ENCODE peak calls at places on chromosome 6, in ten cellular contexts. I is GM06990, F is adrenal gland, Q is mammary epithelial cell, K is cardiac fibroblast, N is upper lobe of left lung, V is omental fat pad, Y is left ventricle myocardium inferior, T is lower lobe of right lung, C is IMR-90. E is an unnamed sample.
A peak's percentile ranks its signal among the peaks of the same experiment; 100 is the strongest.

GRCh38 chr6:73131706-73132105 is 93.6 kb downstream of the KHDC1L start:
- DNase-seq in I (no peak), F (no peak), Q (peak; percentile 53), K (peak; percentile 8), N (no peak), V (no peak), Y (no peak), T (no peak), C (peak; percentile 29), E (no peak)

GRCh38 chr6:5619249-5619648 is 357.9 kb downstream of the FARS2 start:
- DNase-seq in I (no peak), F (no peak), Q (no peak), K (no peak), N (no peak), V (no peak), Y (no peak), T (no peak), C (no peak), E (no peak)

GRCh38 chr6:12791371-12791770 is 74.8 kb downstream of the PHACTR1 start:
- DNase-seq in I (no peak), F (no peak), Q (no peak), K (no peak), N (no peak), V (no peak), Y (no peak), T (no peak), C (no peak), E (no peak)

GRCh38 chr6:43943099-43943766 is 173.2 kb downstream of the VEGFA start:
- DNase-seq in I (no peak), F (peak; percentile 15), Q (no peak), K (no peak), N (no peak), V (no peak), Y (no peak), T (no peak), C (no peak), E (no peak)

GRCh38 chr6:33815854-33816253 is 12.1 kb upstream of the MLN start:
- DNase-seq in I (no peak), F (no peak), Q (no peak), K (peak; percentile 23), N (no peak), V (no peak), Y (no peak), T (peak; percentile 35), C (no peak), E (no peak)

GRCh38 chr6:12386816-12387215 is 96.7 kb downstream of the EDN1 start:
- DNase-seq in I (no peak), F (no peak), Q (no peak), K (no peak), N (no peak), V (no peak), Y (no peak), T (no peak), C (no peak), E (no peak)

GRCh38 chr6:90219168-90219985 is 77.3 kb downstream of the BACH2 start:
- DNase-seq in I (no peak), F (peak; percentile 29), Q (no peak), K (peak; percentile 87), N (peak; percentile 21), V (no peak), Y (no peak), T (no peak), C (peak; percentile 90), E (peak; percentile 65)

GRCh38 chr6:157380779-157381561 is at the start of gene ZDHHC14:
- DNase-seq in I (peak; percentile 89), F (peak; percentile 89), Q (peak; percentile 83), K (peak; percentile 88), N (peak; percentile 92), V (peak; percentile 54), Y (peak; percentile 93), T (peak; percentile 94), C (peak; percentile 80), E (peak; percentile 72)

GRCh38 chr6:36556281-36556680 is 9.0 kb upstream of the STK38 start:
- DNase-seq in I (no peak), F (no peak), Q (no peak), K (no peak), N (no peak), V (no peak), Y (no peak), T (no peak), C (no peak), E (no peak)

GRCh38 chr6:68760486-68760885 is 125.4 kb downstream of the ADGRB3 start:
- DNase-seq in I (no peak), F (no peak), Q (no peak), K (no peak), N (no peak), V (no peak), Y (no peak), T (no peak), C (no peak), E (no peak)

GRCh38 chr6:8983202-8983688 is 547.9 kb upstream of the SLC35B3 start:
- DNase-seq in I (peak; percentile 20), F (peak; percentile 74), Q (peak; percentile 47), K (peak; percentile 70), N (peak; percentile 52), V (peak; percentile 39), Y (peak; percentile 37), T (peak; percentile 60), C (peak; percentile 53), E (peak; percentile 42)

GRCh38 chr6:26754212-26754611 is 94.7 kb upstream of the ZNF322 start:
- DNase-seq in I (no peak), F (no peak), Q (no peak), K (no peak), N (no peak), V (no peak), Y (no peak), T (no peak), C (no peak), E (no peak)

GRCh38 chr6:162862462-162862861 is 134.7 kb downstream of the PACRG start:
- DNase-seq in I (no peak), F (no peak), Q (no peak), K (no peak), N (no peak), V (no peak), Y (no peak), T (no peak), C (no peak), E (no peak)

GRCh38 chr6:117795234-117795633 is 111.8 kb upstream of the SLC35F1 start:
- DNase-seq in I (no peak), F (no peak), Q (no peak), K (no peak), N (no peak), V (no peak), Y (no peak), T (no peak), C (no peak), E (no peak)
- TF ChIP-seq CTCF in I (peak; percentile 11), F (no peak), Q (no peak), K (no peak), N (no peak), V (no peak), Y (no peak), T (no peak), C (no peak), E (no peak)

GRCh38 chr6:149929422-149929821 is 6.5 kb upstream of the RAET1G start:
- DNase-seq in I (no peak), F (no peak), Q (no peak), K (no peak), N (no peak), V (no peak), Y (no peak), T (no peak), C (no peak), E (no peak)
- TF ChIP-seq CTCF in I (peak; percentile 56), F (no peak), Q (peak; percentile 47), K (peak; percentile 54), N (no peak), V (no peak), Y (peak; percentile 20), T (peak; percentile 29), C (peak; percentile 32), E (no peak)

DNA sequence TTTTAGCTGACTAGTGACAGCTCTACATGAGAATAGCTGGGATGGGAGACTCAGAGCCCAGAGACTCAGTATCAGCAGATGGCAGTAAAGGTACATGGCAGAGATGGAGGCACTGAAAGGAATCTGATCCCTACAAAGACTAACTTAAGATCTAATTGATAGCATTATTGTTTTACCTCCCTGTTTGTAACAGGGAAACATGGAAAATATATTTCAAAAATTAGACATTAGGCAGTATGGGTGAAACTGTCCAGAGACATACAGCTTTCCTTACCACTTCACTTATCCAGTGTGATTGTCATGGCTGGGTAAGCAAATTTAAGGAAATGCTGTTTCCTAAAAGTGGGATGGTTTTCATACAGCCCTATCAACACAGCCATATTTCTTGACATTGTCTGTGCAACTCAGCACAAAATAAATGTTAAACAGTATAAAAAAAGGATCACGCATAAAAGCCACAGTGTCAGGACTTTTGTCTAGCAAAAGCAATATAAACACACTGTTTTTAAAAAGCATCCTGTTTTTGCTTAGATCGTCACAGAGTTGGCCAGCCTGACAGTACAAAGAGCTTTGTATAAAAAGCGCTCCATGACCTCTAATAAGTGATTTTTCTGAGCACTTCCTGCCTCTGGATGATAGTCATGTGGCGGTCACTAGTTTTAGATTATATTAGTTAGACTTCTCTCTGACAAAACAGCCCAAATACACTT is 376.9 kb downstream of the PHF3 start:
- DNase-seq in I (no peak), F (no peak), Q (peak; percentile 6), K (peak; percentile 71), N (no peak), V (no peak), Y (no peak), T (no peak), C (peak; percentile 78), E (no peak)
- TF ChIP-seq CTCF in I (peak; percentile 63), F (no peak), Q (peak; percentile 96), K (peak; percentile 77), N (no peak), V (no peak), Y (peak; percentile 56), T (peak; percentile 29), C (peak; percentile 91), E (no peak)

GRCh38 chr6:96898241-96898851 is 655 bp upstream of the NDUFAF4 start:
- DNase-seq in I (no peak), F (no peak), Q (no peak), K (peak; percentile 40), N (no peak), V (no peak), Y (no peak), T (no peak), C (peak; percentile 34), E (no peak)

GRCh38 chr6:96899599-96899998 is 1.9 kb upstream of the NDUFAF4 start:
- DNase-seq in I (no peak), F (no peak), Q (no peak), K (peak; percentile 7), N (no peak), V (no peak), Y (no peak), T (no peak), C (no peak), E (no peak)

GRCh38 chr6:96900873-96901272 is 3.2 kb upstream of the NDUFAF4 start:
- DNase-seq in I (no peak), F (no peak), Q (no peak), K (no peak), N (no peak), V (no peak), Y (no peak), T (no peak), C (no peak), E (no peak)

GRCh38 chr6:96897396-96898240 is at the start of gene NDUFAF4:
- DNase-seq in I (peak; percentile 93), F (peak; percentile 98), Q (peak; percentile 90), K (peak; percentile 96), N (peak; percentile 97), V (peak; percentile 87), Y (peak; percentile 96), T (peak; percentile 98), C (peak; percentile 90), E (peak; percentile 98)

DNA sequence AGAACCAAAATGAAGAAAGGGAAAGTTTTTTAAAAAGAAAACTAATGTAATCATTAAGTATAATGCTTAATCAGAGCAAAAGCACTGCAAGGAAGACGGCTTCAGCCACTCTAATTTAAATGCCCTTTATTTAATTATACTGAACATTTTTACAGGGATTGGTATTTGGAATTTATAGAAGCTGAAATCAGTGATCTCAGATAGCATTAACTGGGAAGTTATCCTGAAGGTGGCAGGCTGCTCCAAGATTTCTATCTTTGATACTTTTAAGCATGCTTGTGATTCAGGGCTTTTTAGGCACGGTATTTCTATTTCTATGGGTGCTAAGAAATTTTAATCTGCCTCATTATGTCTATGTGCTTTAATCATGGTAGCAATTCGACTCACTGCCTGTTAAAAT is 1.3 kb upstream of the NDUFAF4 start:
- DNase-seq in I (no peak), F (peak; percentile 53), Q (peak; percentile 16), K (peak; percentile 61), N (peak; percentile 25), V (no peak), Y (no peak), T (no peak), C (peak; percentile 55), E (no peak)
- TF ChIP-seq CTCF in I (peak; percentile 27), F (peak; percentile 32), Q (peak; percentile 63), K (peak; percentile 26), N (no peak), V (no peak), Y (peak; percentile 60), T (peak; percentile 39), C (peak; percentile 65), E (peak; percentile 35)